ENCODE peak calls at places on chromosomes 13 and 19, in seven cellular contexts. One of them, this sample, is unnamed.

GRCh38 chr19:12880551-12881171 is 588 bp downstream of the DNASE2 start:
- DNase-seq in HFF-Myc: no peak
- DNase-seq in thoracic aorta: no peak
- DNase-seq in right lobe of liver: no peak
- DNase-seq in GM23248: peak; percentile 54
- DNase-seq in CD8-positive, alpha-beta T cell: no peak
- DNase-seq in fibroblast of mammary gland: no peak
- DNase-seq in this sample: peak; percentile 59

GRCh38 chr19:4972509-4973230 is 3.8 kb downstream of the KDM4B start:
- DNase-seq in HFF-Myc: peak; percentile 37
- DNase-seq in CD8-positive, alpha-beta T cell: no peak
- DNase-seq in GM23248: peak; percentile 88
- DNase-seq in right lobe of liver: peak; percentile 68
- DNase-seq in fibroblast of mammary gland: peak; percentile 80
- DNase-seq in thoracic aorta: no peak
- DNase-seq in this sample: no peak

GRCh38 chr13:42894765-42895181 is 97.3 kb downstream of the EPSTI1 start:
- DNase-seq in GM23248: peak; percentile 49
- DNase-seq in right lobe of liver: no peak
- DNase-seq in fibroblast of mammary gland: peak; percentile 70
- DNase-seq in HFF-Myc: peak; percentile 45
- DNase-seq in thoracic aorta: no peak
- DNase-seq in CD8-positive, alpha-beta T cell: no peak
- DNase-seq in this sample: peak; percentile 72

GRCh38 chr13:109919715-109920375 is 133.5 kb upstream of the IRS2 start:
- DNase-seq in right lobe of liver: no peak
- DNase-seq in thoracic aorta: no peak
- DNase-seq in fibroblast of mammary gland: no peak
- DNase-seq in CD8-positive, alpha-beta T cell: no peak
- DNase-seq in GM23248: peak; percentile 33
- DNase-seq in HFF-Myc: no peak
- DNase-seq in this sample: no peak

GRCh38 chr19:4807188-4807587 is 15.7 kb downstream of the FEM1A start:
- DNase-seq in CD8-positive, alpha-beta T cell: no peak
- DNase-seq in right lobe of liver: peak; percentile 51
- DNase-seq in HFF-Myc: no peak
- DNase-seq in GM23248: no peak
- DNase-seq in fibroblast of mammary gland: no peak
- DNase-seq in thoracic aorta: no peak
- DNase-seq in this sample: no peak

GRCh38 chr19:35501684-35502083 is 11.4 kb upstream of the KRTDAP start:
- DNase-seq in right lobe of liver: no peak
- DNase-seq in fibroblast of mammary gland: peak; percentile 51
- DNase-seq in GM23248: peak; percentile 53
- DNase-seq in CD8-positive, alpha-beta T cell: no peak
- DNase-seq in thoracic aorta: no peak
- DNase-seq in HFF-Myc: no peak
- DNase-seq in this sample: no peak

GRCh38 chr13:112120031-112120373 is 53.1 kb downstream of the SOX1 start:
- DNase-seq in fibroblast of mammary gland: no peak
- DNase-seq in right lobe of liver: no peak
- DNase-seq in HFF-Myc: no peak
- DNase-seq in thoracic aorta: no peak
- DNase-seq in GM23248: no peak
- DNase-seq in CD8-positive, alpha-beta T cell: no peak
- DNase-seq in this sample: no peak

GRCh38 chr19:4638330-4638729 is 986 bp upstream of the TNFAIP8L1 start:
- DNase-seq in thoracic aorta: no peak
- DNase-seq in fibroblast of mammary gland: no peak
- DNase-seq in GM23248: no peak
- DNase-seq in HFF-Myc: no peak
- DNase-seq in right lobe of liver: peak; percentile 57
- DNase-seq in CD8-positive, alpha-beta T cell: no peak
- DNase-seq in this sample: no peak

GRCh38 chr13:87982436-87982835 is 311.3 kb downstream of the SLITRK5 start:
- DNase-seq in right lobe of liver: no peak
- DNase-seq in CD8-positive, alpha-beta T cell: no peak
- DNase-seq in fibroblast of mammary gland: no peak
- DNase-seq in HFF-Myc: no peak
- DNase-seq in GM23248: no peak
- DNase-seq in thoracic aorta: no peak
- DNase-seq in this sample: no peak

GRCh38 chr13:45674908-45675307 is 27.2 kb upstream of the CBY2 start:
- DNase-seq in right lobe of liver: no peak
- DNase-seq in CD8-positive, alpha-beta T cell: no peak
- DNase-seq in thoracic aorta: no peak
- DNase-seq in fibroblast of mammary gland: peak; percentile 77
- DNase-seq in GM23248: peak; percentile 68
- DNase-seq in HFF-Myc: peak; percentile 66
- DNase-seq in this sample: peak; percentile 83

GRCh38 chr13:24148414-24149305 is 11.9 kb upstream of the SPATA13 start:
- DNase-seq in CD8-positive, alpha-beta T cell: no peak
- DNase-seq in HFF-Myc: peak; percentile 95
- DNase-seq in thoracic aorta: no peak
- DNase-seq in GM23248: peak; percentile 98
- DNase-seq in fibroblast of mammary gland: peak; percentile 98
- DNase-seq in right lobe of liver: no peak
- DNase-seq in this sample: no peak

GRCh38 chr19:50460161-50460765 is 16.0 kb upstream of the EMC10 start:
- DNase-seq in right lobe of liver: no peak
- DNase-seq in fibroblast of mammary gland: peak; percentile 53
- DNase-seq in HFF-Myc: no peak
- DNase-seq in GM23248: peak; percentile 71
- DNase-seq in thoracic aorta: no peak
- DNase-seq in CD8-positive, alpha-beta T cell: no peak
- DNase-seq in this sample: no peak

GRCh38 chr13:20441879-20442278 is 83.8 kb downstream of the CRYL1 start:
- DNase-seq in HFF-Myc: no peak
- DNase-seq in fibroblast of mammary gland: peak; percentile 64
- DNase-seq in CD8-positive, alpha-beta T cell: no peak
- DNase-seq in right lobe of liver: no peak
- DNase-seq in GM23248: peak; percentile 71
- DNase-seq in thoracic aorta: no peak
- DNase-seq in this sample: peak; percentile 58

GRCh38 chr13:109131698-109132257 is 502.4 kb downstream of the MYO16 start:
- DNase-seq in HFF-Myc: no peak
- DNase-seq in thoracic aorta: no peak
- DNase-seq in fibroblast of mammary gland: no peak
- DNase-seq in CD8-positive, alpha-beta T cell: no peak
- DNase-seq in GM23248: peak; percentile 48
- DNase-seq in right lobe of liver: no peak
- DNase-seq in this sample: no peak

GRCh38 chr19:10774893-10775292 is 57.0 kb downstream of the DNM2 start:
- DNase-seq in HFF-Myc: no peak
- DNase-seq in CD8-positive, alpha-beta T cell: no peak
- DNase-seq in GM23248: no peak
- DNase-seq in fibroblast of mammary gland: peak; percentile 26
- DNase-seq in right lobe of liver: no peak
- DNase-seq in thoracic aorta: no peak
- DNase-seq in this sample: no peak

GRCh38 chr13:53405616-53406015 is 377.0 kb downstream of the OLFM4 start:
- DNase-seq in thoracic aorta: no peak
- DNase-seq in CD8-positive, alpha-beta T cell: no peak
- DNase-seq in right lobe of liver: no peak
- DNase-seq in GM23248: no peak
- DNase-seq in fibroblast of mammary gland: no peak
- DNase-seq in HFF-Myc: no peak
- DNase-seq in this sample: no peak

GRCh38 chr13:96632536-96633320 is 361.5 kb downstream of the OXGR1 start:
- DNase-seq in CD8-positive, alpha-beta T cell: no peak
- DNase-seq in HFF-Myc: no peak
- DNase-seq in GM23248: no peak
- DNase-seq in thoracic aorta: no peak
- DNase-seq in right lobe of liver: no peak
- DNase-seq in fibroblast of mammary gland: peak; percentile 9
- DNase-seq in this sample: no peak

GRCh38 chr13:42553098-42554046 is 20.6 kb upstream of the TNFSF11 start:
- DNase-seq in HFF-Myc: no peak
- DNase-seq in fibroblast of mammary gland: peak; percentile 89
- DNase-seq in GM23248: peak; percentile 26
- DNase-seq in CD8-positive, alpha-beta T cell: no peak
- DNase-seq in right lobe of liver: peak; percentile 56
- DNase-seq in thoracic aorta: no peak
- DNase-seq in this sample: no peak

GRCh38 chr19:7861619-7862412 is 12.4 kb downstream of the PRR36 start:
- DNase-seq in fibroblast of mammary gland: no peak
- DNase-seq in right lobe of liver: no peak
- DNase-seq in thoracic aorta: no peak
- DNase-seq in CD8-positive, alpha-beta T cell: no peak
- DNase-seq in HFF-Myc: no peak
- DNase-seq in GM23248: no peak
- DNase-seq in this sample: no peak

GRCh38 chr13:37492741-37493514 is 105.6 kb downstream of the POSTN start:
- DNase-seq in CD8-positive, alpha-beta T cell: no peak
- DNase-seq in fibroblast of mammary gland: peak; percentile 69
- DNase-seq in HFF-Myc: peak; percentile 61
- DNase-seq in GM23248: peak; percentile 87
- DNase-seq in right lobe of liver: no peak
- DNase-seq in thoracic aorta: no peak
- DNase-seq in this sample: no peak

GRCh38 chr13:101098873-101099272 is 317.4 kb downstream of the NALCN start:
- DNase-seq in fibroblast of mammary gland: no peak
- DNase-seq in CD8-positive, alpha-beta T cell: no peak
- DNase-seq in thoracic aorta: no peak
- DNase-seq in right lobe of liver: no peak
- DNase-seq in HFF-Myc: no peak
- DNase-seq in GM23248: no peak
- DNase-seq in this sample: no peak

GRCh38 chr13:83780201-83780600 is 102.1 kb downstream of the SLITRK1 start:
- DNase-seq in GM23248: peak; percentile 66
- DNase-seq in fibroblast of mammary gland: peak; percentile 52
- DNase-seq in HFF-Myc: peak; percentile 1
- DNase-seq in CD8-positive, alpha-beta T cell: no peak
- DNase-seq in thoracic aorta: no peak
- DNase-seq in right lobe of liver: no peak
- DNase-seq in this sample: peak; percentile 30

GRCh38 chr13:27001705-27002104 is 169.9 kb downstream of the USP12 start:
- DNase-seq in CD8-positive, alpha-beta T cell: no peak
- DNase-seq in fibroblast of mammary gland: no peak
- DNase-seq in thoracic aorta: no peak
- DNase-seq in HFF-Myc: no peak
- DNase-seq in GM23248: no peak
- DNase-seq in right lobe of liver: peak; percentile 28
- DNase-seq in this sample: no peak

GRCh38 chr13:87981416-87981815 is 310.2 kb downstream of the SLITRK5 start:
- DNase-seq in fibroblast of mammary gland: no peak
- DNase-seq in HFF-Myc: no peak
- DNase-seq in thoracic aorta: no peak
- DNase-seq in CD8-positive, alpha-beta T cell: no peak
- DNase-seq in GM23248: no peak
- DNase-seq in right lobe of liver: no peak
- DNase-seq in this sample: no peak

GRCh38 chr19:57465680-57466381 is 8.9 kb upstream of the VN1R1 start:
- DNase-seq in HFF-Myc: no peak
- DNase-seq in CD8-positive, alpha-beta T cell: no peak
- DNase-seq in right lobe of liver: no peak
- DNase-seq in thoracic aorta: no peak
- DNase-seq in GM23248: peak; percentile 65
- DNase-seq in fibroblast of mammary gland: peak; percentile 32
- DNase-seq in this sample: peak; percentile 27

GRCh38 chr13:71118779-71119364 is 748.1 kb downstream of the DACH1 start:
- DNase-seq in GM23248: no peak
- DNase-seq in fibroblast of mammary gland: no peak
- DNase-seq in HFF-Myc: no peak
- DNase-seq in right lobe of liver: no peak
- DNase-seq in CD8-positive, alpha-beta T cell: no peak
- DNase-seq in thoracic aorta: no peak
- DNase-seq in this sample: no peak

GRCh38 chr19:2171349-2172145 is 7.8 kb downstream of the DOT1L start:
- DNase-seq in GM23248: no peak
- DNase-seq in fibroblast of mammary gland: peak; percentile 47
- DNase-seq in HFF-Myc: no peak
- DNase-seq in thoracic aorta: no peak
- DNase-seq in right lobe of liver: no peak
- DNase-seq in CD8-positive, alpha-beta T cell: peak; percentile 53
- DNase-seq in this sample: no peak

GRCh38 chr19:2803486-2804155 is 16.0 kb upstream of the ZNF554 start:
- DNase-seq in HFF-Myc: no peak
- DNase-seq in thoracic aorta: no peak
- DNase-seq in fibroblast of mammary gland: no peak
- DNase-seq in CD8-positive, alpha-beta T cell: no peak
- DNase-seq in GM23248: no peak
- DNase-seq in right lobe of liver: no peak
- DNase-seq in this sample: no peak

GRCh38 chr19:29215322-29215845 is 2.4 kb upstream of the UQCRFS1 start:
- DNase-seq in GM23248: no peak
- DNase-seq in HFF-Myc: no peak
- DNase-seq in right lobe of liver: no peak
- DNase-seq in thoracic aorta: no peak
- DNase-seq in CD8-positive, alpha-beta T cell: no peak
- DNase-seq in fibroblast of mammary gland: no peak
- DNase-seq in this sample: no peak

GRCh38 chr19:50510121-50510670 is 795 bp downstream of the JOSD2 start:
- DNase-seq in HFF-Myc: no peak
- DNase-seq in CD8-positive, alpha-beta T cell: no peak
- DNase-seq in fibroblast of mammary gland: peak; percentile 16
- DNase-seq in thoracic aorta: no peak
- DNase-seq in right lobe of liver: no peak
- DNase-seq in GM23248: peak; percentile 49
- DNase-seq in this sample: no peak

GRCh38 chr13:114065141-114065925 is 67.1 kb downstream of the RASA3 start:
- DNase-seq in CD8-positive, alpha-beta T cell: peak; percentile 58
- DNase-seq in right lobe of liver: peak; percentile 73
- DNase-seq in GM23248: peak; percentile 99
- DNase-seq in HFF-Myc: peak; percentile 94
- DNase-seq in fibroblast of mammary gland: peak; percentile 99
- DNase-seq in thoracic aorta: peak; percentile 71
- DNase-seq in this sample: peak; percentile 33
- H3K4me3 ChIP-seq in CD8-positive, alpha-beta T cell: peak overlapping the region; percentile 72
- H3K4me3 ChIP-seq in right lobe of liver: peak overlapping the region; percentile 36
- H3K4me3 ChIP-seq in GM23248: peak overlapping the region; percentile 66
- H3K4me3 ChIP-seq in HFF-Myc: peak overlapping the region; percentile 43
- H3K4me3 ChIP-seq in fibroblast of mammary gland: peak overlapping the region; percentile 29
- H3K4me3 ChIP-seq in thoracic aorta: peak overlapping the region; percentile 70
- H3K4me3 ChIP-seq in this sample: no peak overlapping the region

GRCh38 chr13:102599451-102600012 is 2.7 kb downstream of the TPP2 start:
- DNase-seq in thoracic aorta: no peak
- DNase-seq in fibroblast of mammary gland: no peak
- DNase-seq in CD8-positive, alpha-beta T cell: no peak
- DNase-seq in right lobe of liver: no peak
- DNase-seq in HFF-Myc: no peak
- DNase-seq in GM23248: no peak
- DNase-seq in this sample: no peak
- H3K4me3 ChIP-seq in thoracic aorta: no peak overlapping the region
- H3K4me3 ChIP-seq in fibroblast of mammary gland: no peak overlapping the region
- H3K4me3 ChIP-seq in CD8-positive, alpha-beta T cell: peak overlapping the region; percentile 28
- H3K4me3 ChIP-seq in right lobe of liver: no peak overlapping the region
- H3K4me3 ChIP-seq in HFF-Myc: peak overlapping the region; percentile 85
- H3K4me3 ChIP-seq in GM23248: peak overlapping the region; percentile 97
- H3K4me3 ChIP-seq in this sample: no peak overlapping the region

GRCh38 chr13:22926176-22927007 is 254.4 kb upstream of the SGCG start:
- DNase-seq in thoracic aorta: no peak
- DNase-seq in CD8-positive, alpha-beta T cell: no peak
- DNase-seq in GM23248: peak; percentile 28
- DNase-seq in HFF-Myc: no peak
- DNase-seq in fibroblast of mammary gland: peak; percentile 65
- DNase-seq in right lobe of liver: no peak
- DNase-seq in this sample: peak; percentile 65
- H3K4me3 ChIP-seq in thoracic aorta: peak overlapping the region; percentile 63
- H3K4me3 ChIP-seq in CD8-positive, alpha-beta T cell: no peak overlapping the region
- H3K4me3 ChIP-seq in GM23248: no peak overlapping the region
- H3K4me3 ChIP-seq in HFF-Myc: no peak overlapping the region
- H3K4me3 ChIP-seq in fibroblast of mammary gland: peak overlapping the region; percentile 34
- H3K4me3 ChIP-seq in right lobe of liver: no peak overlapping the region
- H3K4me3 ChIP-seq in this sample: no peak overlapping the region

GRCh38 chr19:23802290-23802689 is 43.6 kb upstream of the ZNF681 start:
- DNase-seq in fibroblast of mammary gland: no peak
- DNase-seq in thoracic aorta: no peak
- DNase-seq in right lobe of liver: no peak
- DNase-seq in HFF-Myc: no peak
- DNase-seq in CD8-positive, alpha-beta T cell: no peak
- DNase-seq in GM23248: no peak
- DNase-seq in this sample: no peak
- H3K4me3 ChIP-seq in fibroblast of mammary gland: no peak overlapping the region
- H3K4me3 ChIP-seq in thoracic aorta: no peak overlapping the region
- H3K4me3 ChIP-seq in right lobe of liver: no peak overlapping the region
- H3K4me3 ChIP-seq in HFF-Myc: no peak overlapping the region
- H3K4me3 ChIP-seq in CD8-positive, alpha-beta T cell: peak overlapping the region; percentile 9
- H3K4me3 ChIP-seq in GM23248: no peak overlapping the region
- H3K4me3 ChIP-seq in this sample: no peak overlapping the region